ENCODE peak calls at places on chromosomes 4 and X, in six cellular contexts. One of them, this sample, is unnamed.

GRCh38 chrX:135984220-135984619 is 1.0 kb upstream of the SLC9A6 start:
- DNase-seq in ecto neural progenitor cell: no peak
- DNase-seq in posterior vena cava: no peak
- DNase-seq in natural killer cell: no peak
- DNase-seq in NK-92 treated with Interleukin-12 subunit alpha and Interleukin-12 subunit beta, amount 100 ng/mL, for 24 hours: no peak
- DNase-seq in SJCRH30: no peak
- DNase-seq in this sample: no peak

GRCh38 chr4:25113915-25114904 is 46.0 kb downstream of the SEPSECS start:
- DNase-seq in ecto neural progenitor cell: no peak
- DNase-seq in NK-92 treated with Interleukin-12 subunit alpha and Interleukin-12 subunit beta, amount 100 ng/mL, for 24 hours: no peak
- DNase-seq in SJCRH30: peak
- DNase-seq in posterior vena cava: no peak
- DNase-seq in natural killer cell: no peak
- DNase-seq in this sample: no peak

GRCh38 chr4:111475001-111475400 is 670.3 kb upstream of the FAM241A start:
- DNase-seq in ecto neural progenitor cell: no peak
- DNase-seq in natural killer cell: no peak
- DNase-seq in posterior vena cava: no peak
- DNase-seq in NK-92 treated with Interleukin-12 subunit alpha and Interleukin-12 subunit beta, amount 100 ng/mL, for 24 hours: no peak
- DNase-seq in SJCRH30: peak
- DNase-seq in this sample: no peak

GRCh38 chrX:101931104-101931493 is 728 bp downstream of the ZMAT1 start:
- DNase-seq in posterior vena cava: no peak
- DNase-seq in ecto neural progenitor cell: no peak
- DNase-seq in SJCRH30: no peak
- DNase-seq in natural killer cell: no peak
- DNase-seq in NK-92 treated with Interleukin-12 subunit alpha and Interleukin-12 subunit beta, amount 100 ng/mL, for 24 hours: no peak
- DNase-seq in this sample: no peak

GRCh38 chr4:107183155-107183774 is 147.2 kb upstream of the DKK2 start:
- DNase-seq in SJCRH30: peak
- DNase-seq in natural killer cell: no peak
- DNase-seq in posterior vena cava: no peak
- DNase-seq in ecto neural progenitor cell: no peak
- DNase-seq in NK-92 treated with Interleukin-12 subunit alpha and Interleukin-12 subunit beta, amount 100 ng/mL, for 24 hours: no peak
- DNase-seq in this sample: peak

GRCh38 chr4:1503583-1504471 is 97.6 kb upstream of the NKX1-1 start:
- DNase-seq in posterior vena cava: peak
- DNase-seq in SJCRH30: no peak
- DNase-seq in natural killer cell: no peak
- DNase-seq in NK-92 treated with Interleukin-12 subunit alpha and Interleukin-12 subunit beta, amount 100 ng/mL, for 24 hours: no peak
- DNase-seq in ecto neural progenitor cell: peak
- DNase-seq in this sample: no peak

GRCh38 chr4:115851918-115852766 is 738.7 kb upstream of the NDST4 start:
- DNase-seq in NK-92 treated with Interleukin-12 subunit alpha and Interleukin-12 subunit beta, amount 100 ng/mL, for 24 hours: peak
- DNase-seq in ecto neural progenitor cell: peak
- DNase-seq in posterior vena cava: no peak
- DNase-seq in natural killer cell: no peak
- DNase-seq in SJCRH30: peak
- DNase-seq in this sample: no peak

GRCh38 chr4:650951-651883 is 22.9 kb downstream of the ATP5ME start:
- DNase-seq in NK-92 treated with Interleukin-12 subunit alpha and Interleukin-12 subunit beta, amount 100 ng/mL, for 24 hours: no peak
- DNase-seq in posterior vena cava: no peak
- DNase-seq in SJCRH30: no peak
- DNase-seq in ecto neural progenitor cell: no peak
- DNase-seq in natural killer cell: no peak
- DNase-seq in this sample: no peak

GRCh38 chr4:82652062-82652461 is 90.3 kb upstream of the TMEM150C start:
- DNase-seq in posterior vena cava: no peak
- DNase-seq in SJCRH30: no peak
- DNase-seq in NK-92 treated with Interleukin-12 subunit alpha and Interleukin-12 subunit beta, amount 100 ng/mL, for 24 hours: no peak
- DNase-seq in natural killer cell: no peak
- DNase-seq in ecto neural progenitor cell: no peak
- DNase-seq in this sample: no peak

GRCh38 chr4:159547645-159548308 is 444.9 kb downstream of the RAPGEF2 start:
- DNase-seq in SJCRH30: no peak
- DNase-seq in natural killer cell: no peak
- DNase-seq in NK-92 treated with Interleukin-12 subunit alpha and Interleukin-12 subunit beta, amount 100 ng/mL, for 24 hours: no peak
- DNase-seq in posterior vena cava: no peak
- DNase-seq in ecto neural progenitor cell: no peak
- DNase-seq in this sample: no peak

GRCh38 chr4:64000241-64000640 is 409.0 kb downstream of the TECRL start:
- DNase-seq in natural killer cell: no peak
- DNase-seq in ecto neural progenitor cell: no peak
- DNase-seq in posterior vena cava: no peak
- DNase-seq in NK-92 treated with Interleukin-12 subunit alpha and Interleukin-12 subunit beta, amount 100 ng/mL, for 24 hours: no peak
- DNase-seq in SJCRH30: no peak
- DNase-seq in this sample: no peak

GRCh38 chrX:19373034-19373891 is 29.5 kb downstream of the PDHA1 start:
- DNase-seq in SJCRH30: no peak
- DNase-seq in posterior vena cava: peak
- DNase-seq in ecto neural progenitor cell: peak
- DNase-seq in NK-92 treated with Interleukin-12 subunit alpha and Interleukin-12 subunit beta, amount 100 ng/mL, for 24 hours: no peak
- DNase-seq in natural killer cell: no peak
- DNase-seq in this sample: no peak

GRCh38 chr4:176841730-176842129 is 49.0 kb upstream of the VEGFC start:
- DNase-seq in SJCRH30: no peak
- DNase-seq in ecto neural progenitor cell: no peak
- DNase-seq in natural killer cell: no peak
- DNase-seq in posterior vena cava: no peak
- DNase-seq in NK-92 treated with Interleukin-12 subunit alpha and Interleukin-12 subunit beta, amount 100 ng/mL, for 24 hours: no peak
- DNase-seq in this sample: no peak

GRCh38 chr4:98566491-98567008 is 91.9 kb downstream of the TSPAN5 start:
- DNase-seq in posterior vena cava: no peak
- DNase-seq in ecto neural progenitor cell: no peak
- DNase-seq in NK-92 treated with Interleukin-12 subunit alpha and Interleukin-12 subunit beta, amount 100 ng/mL, for 24 hours: no peak
- DNase-seq in natural killer cell: no peak
- DNase-seq in SJCRH30: peak
- DNase-seq in this sample: no peak

GRCh38 chrX:150476183-150476699 is 92.2 kb upstream of the MTM1 start:
- DNase-seq in posterior vena cava: no peak
- DNase-seq in natural killer cell: no peak
- DNase-seq in NK-92 treated with Interleukin-12 subunit alpha and Interleukin-12 subunit beta, amount 100 ng/mL, for 24 hours: no peak
- DNase-seq in ecto neural progenitor cell: no peak
- DNase-seq in SJCRH30: peak
- DNase-seq in this sample: no peak

GRCh38 chrX:118116308-118117068 is at the start of gene KLHL13:
- DNase-seq in posterior vena cava: peak
- DNase-seq in ecto neural progenitor cell: peak
- DNase-seq in NK-92 treated with Interleukin-12 subunit alpha and Interleukin-12 subunit beta, amount 100 ng/mL, for 24 hours: peak
- DNase-seq in SJCRH30: peak
- DNase-seq in natural killer cell: no peak
- DNase-seq in this sample: peak

GRCh38 chr4:98151145-98151929 is 8.1 kb upstream of the STPG2 start:
- DNase-seq in posterior vena cava: no peak
- DNase-seq in ecto neural progenitor cell: no peak
- DNase-seq in natural killer cell: no peak
- DNase-seq in SJCRH30: no peak
- DNase-seq in NK-92 treated with Interleukin-12 subunit alpha and Interleukin-12 subunit beta, amount 100 ng/mL, for 24 hours: no peak
- DNase-seq in this sample: no peak

GRCh38 chrX:131058136-131058868 is at the start of gene ARHGAP36:
- DNase-seq in NK-92 treated with Interleukin-12 subunit alpha and Interleukin-12 subunit beta, amount 100 ng/mL, for 24 hours: no peak
- DNase-seq in SJCRH30: no peak
- DNase-seq in posterior vena cava: no peak
- DNase-seq in ecto neural progenitor cell: peak
- DNase-seq in natural killer cell: no peak
- DNase-seq in this sample: no peak

GRCh38 chr4:149045731-149046130 is 603.5 kb upstream of the NR3C2 start:
- DNase-seq in SJCRH30: no peak
- DNase-seq in NK-92 treated with Interleukin-12 subunit alpha and Interleukin-12 subunit beta, amount 100 ng/mL, for 24 hours: no peak
- DNase-seq in natural killer cell: no peak
- DNase-seq in ecto neural progenitor cell: no peak
- DNase-seq in posterior vena cava: no peak
- DNase-seq in this sample: no peak

GRCh38 chr4:84944952-84945351 is 21.5 kb downstream of the WDFY3 start:
- DNase-seq in posterior vena cava: no peak
- DNase-seq in SJCRH30: no peak
- DNase-seq in NK-92 treated with Interleukin-12 subunit alpha and Interleukin-12 subunit beta, amount 100 ng/mL, for 24 hours: no peak
- DNase-seq in natural killer cell: no peak
- DNase-seq in ecto neural progenitor cell: no peak
- DNase-seq in this sample: no peak

GRCh38 chr4:19947349-19947748 is 304.4 kb upstream of the SLIT2 start:
- DNase-seq in SJCRH30: no peak
- DNase-seq in posterior vena cava: no peak
- DNase-seq in NK-92 treated with Interleukin-12 subunit alpha and Interleukin-12 subunit beta, amount 100 ng/mL, for 24 hours: no peak
- DNase-seq in natural killer cell: no peak
- DNase-seq in ecto neural progenitor cell: no peak
- DNase-seq in this sample: no peak

GRCh38 chr4:13984996-13985780 is 357.7 kb upstream of the BOD1L1 start:
- DNase-seq in ecto neural progenitor cell: no peak
- DNase-seq in natural killer cell: no peak
- DNase-seq in NK-92 treated with Interleukin-12 subunit alpha and Interleukin-12 subunit beta, amount 100 ng/mL, for 24 hours: no peak
- DNase-seq in posterior vena cava: no peak
- DNase-seq in SJCRH30: no peak
- DNase-seq in this sample: no peak

GRCh38 chrX:153953342-153953830 is 8.9 kb upstream of the RENBP start:
- DNase-seq in NK-92 treated with Interleukin-12 subunit alpha and Interleukin-12 subunit beta, amount 100 ng/mL, for 24 hours: no peak
- DNase-seq in SJCRH30: peak
- DNase-seq in posterior vena cava: peak
- DNase-seq in ecto neural progenitor cell: peak
- DNase-seq in natural killer cell: peak
- DNase-seq in this sample: peak

GRCh38 chr4:88938138-88938537 is 118.8 kb downstream of the FAM13A start:
- DNase-seq in SJCRH30: peak
- DNase-seq in NK-92 treated with Interleukin-12 subunit alpha and Interleukin-12 subunit beta, amount 100 ng/mL, for 24 hours: no peak
- DNase-seq in posterior vena cava: no peak
- DNase-seq in ecto neural progenitor cell: no peak
- DNase-seq in natural killer cell: no peak
- DNase-seq in this sample: no peak

GRCh38 chrX:79107891-79108718 is 36.4 kb upstream of the GPR174 start:
- DNase-seq in natural killer cell: no peak
- DNase-seq in posterior vena cava: no peak
- DNase-seq in ecto neural progenitor cell: no peak
- DNase-seq in NK-92 treated with Interleukin-12 subunit alpha and Interleukin-12 subunit beta, amount 100 ng/mL, for 24 hours: no peak
- DNase-seq in SJCRH30: no peak
- DNase-seq in this sample: no peak

GRCh38 chr4:33357121-33357520 is 2637.0 kb downstream of the PCDH7 start:
- DNase-seq in SJCRH30: no peak
- DNase-seq in natural killer cell: no peak
- DNase-seq in NK-92 treated with Interleukin-12 subunit alpha and Interleukin-12 subunit beta, amount 100 ng/mL, for 24 hours: no peak
- DNase-seq in posterior vena cava: no peak
- DNase-seq in ecto neural progenitor cell: no peak
- DNase-seq in this sample: peak

GRCh38 chr4:113294910-113295309 is 245.5 kb downstream of the ANK2 start:
- DNase-seq in natural killer cell: no peak
- DNase-seq in posterior vena cava: no peak
- DNase-seq in ecto neural progenitor cell: no peak
- DNase-seq in NK-92 treated with Interleukin-12 subunit alpha and Interleukin-12 subunit beta, amount 100 ng/mL, for 24 hours: no peak
- DNase-seq in SJCRH30: no peak
- DNase-seq in this sample: no peak

GRCh38 chr4:145936142-145937020 is 2.2 kb downstream of the ZNF827 start:
- DNase-seq in natural killer cell: peak
- DNase-seq in SJCRH30: peak
- DNase-seq in NK-92 treated with Interleukin-12 subunit alpha and Interleukin-12 subunit beta, amount 100 ng/mL, for 24 hours: no peak
- DNase-seq in ecto neural progenitor cell: peak
- DNase-seq in posterior vena cava: peak
- DNase-seq in this sample: peak

GRCh38 chrX:65528705-65529340 is 5.8 kb downstream of the LAS1L start:
- DNase-seq in SJCRH30: peak
- DNase-seq in posterior vena cava: no peak
- DNase-seq in ecto neural progenitor cell: peak
- DNase-seq in NK-92 treated with Interleukin-12 subunit alpha and Interleukin-12 subunit beta, amount 100 ng/mL, for 24 hours: no peak
- DNase-seq in natural killer cell: peak
- DNase-seq in this sample: no peak

GRCh38 chrX:107673933-107674479 is 45.7 kb downstream of the PRPS1 start:
- DNase-seq in SJCRH30: peak
- DNase-seq in NK-92 treated with Interleukin-12 subunit alpha and Interleukin-12 subunit beta, amount 100 ng/mL, for 24 hours: peak
- DNase-seq in posterior vena cava: peak
- DNase-seq in ecto neural progenitor cell: no peak
- DNase-seq in natural killer cell: peak
- DNase-seq in this sample: no peak

GRCh38 chr4:27293831-27294230 is 433.2 kb downstream of the STIM2 start:
- DNase-seq in NK-92 treated with Interleukin-12 subunit alpha and Interleukin-12 subunit beta, amount 100 ng/mL, for 24 hours: no peak
- DNase-seq in posterior vena cava: no peak
- DNase-seq in natural killer cell: no peak
- DNase-seq in SJCRH30: no peak
- DNase-seq in ecto neural progenitor cell: no peak
- DNase-seq in this sample: no peak

GRCh38 chr4:173334085-173334890 is at the start of gene HMGB2:
- DNase-seq in NK-92 treated with Interleukin-12 subunit alpha and Interleukin-12 subunit beta, amount 100 ng/mL, for 24 hours: peak
- DNase-seq in SJCRH30: peak
- DNase-seq in natural killer cell: peak
- DNase-seq in ecto neural progenitor cell: peak
- DNase-seq in posterior vena cava: peak
- DNase-seq in this sample: peak

GRCh38 chr4:4849524-4850193 is 9.8 kb upstream of the MSX1 start:
- DNase-seq in SJCRH30: no peak
- DNase-seq in natural killer cell: no peak
- DNase-seq in ecto neural progenitor cell: peak
- DNase-seq in NK-92 treated with Interleukin-12 subunit alpha and Interleukin-12 subunit beta, amount 100 ng/mL, for 24 hours: no peak
- DNase-seq in posterior vena cava: no peak
- DNase-seq in this sample: no peak

GRCh38 chrX:143634701-143635442 is 1.0 kb downstream of the SLITRK4 start:
- DNase-seq in NK-92 treated with Interleukin-12 subunit alpha and Interleukin-12 subunit beta, amount 100 ng/mL, for 24 hours: no peak
- DNase-seq in natural killer cell: no peak
- DNase-seq in ecto neural progenitor cell: peak
- DNase-seq in SJCRH30: no peak
- DNase-seq in posterior vena cava: no peak
- DNase-seq in this sample: peak

This sample was measured in NCI-H1930.